ENCODE peak calls at places on chromosome 9, in ten cellular contexts. S is adrenal gland; G is foreskin fibroblast; W is astrocyte of the spinal cord; N is sigmoid colon; H is CD8-positive, alpha-beta T cell; F is HepG2; Z is endothelial cell; B is fibroblast of pulmonary artery; P is glutamatergic neuron. Y is an unnamed sample.

GRCh38 chr9:25716220-25716872 is 38.1 kb upstream of the TUSC1 start:
- DNase-seq in S (peak), G (no peak), W (peak), N (no peak), H (no peak), F (peak), Z (peak), B (peak), P (peak), Y (no peak)

GRCh38 chr9:93223241-93224180 is 39.6 kb downstream of the WNK2 start:
- DNase-seq in S (peak), G (peak), W (peak), N (no peak), H (no peak), F (no peak), Z (no peak), B (peak), P (peak), Y (no peak)

GRCh38 chr9:137370865-137371520 is 52.0 kb downstream of the EXD3 start:
- DNase-seq in S (peak), G (no peak), W (peak), N (peak), H (no peak), F (no peak), Z (no peak), B (no peak), P (peak), Y (no peak)

GRCh38 chr9:134061688-134062371 is 6.0 kb downstream of the BRD3 start:
- DNase-seq in S (no peak), G (no peak), W (no peak), N (peak), H (no peak), F (no peak), Z (no peak), B (no peak), P (peak), Y (no peak)

GRCh38 chr9:83413367-83413766 is 124.8 kb downstream of the FRMD3 start:
- DNase-seq in S (no peak), G (no peak), W (no peak), N (no peak), H (no peak), F (no peak), Z (no peak), B (no peak), P (no peak), Y (no peak)

GRCh38 chr9:132216861-132217655 is 55.2 kb downstream of the NTNG2 start:
- DNase-seq in S (no peak), G (no peak), W (no peak), N (no peak), H (no peak), F (no peak), Z (no peak), B (no peak), P (no peak), Y (no peak)

GRCh38 chr9:113888976-113889375 is 12.9 kb downstream of the ZNF618 start:
- DNase-seq in S (no peak), G (no peak), W (peak), N (no peak), H (no peak), F (no peak), Z (no peak), B (no peak), P (no peak), Y (no peak)

GRCh38 chr9:95981741-95982390 is 106.4 kb downstream of the ERCC6L2 start:
- DNase-seq in S (no peak), G (no peak), W (no peak), N (no peak), H (no peak), F (no peak), Z (no peak), B (no peak), P (no peak), Y (no peak)

GRCh38 chr9:94920439-94920951 is 194.0 kb downstream of the AOPEP start:
- DNase-seq in S (peak), G (peak), W (no peak), N (peak), H (no peak), F (no peak), Z (no peak), B (peak), P (no peak), Y (no peak)

GRCh38 chr9:34010979-34011378 is 37.7 kb downstream of the UBAP2 start:
- DNase-seq in S (no peak), G (peak), W (no peak), N (no peak), H (no peak), F (peak), Z (no peak), B (peak), P (no peak), Y (peak)
- TF ChIP-seq CTCF in S (no peak), G (no peak), W (peak), N (no peak), H (peak), F (no peak), Z (no peak), B (peak), P (peak), Y (peak)

GRCh38 chr9:107969141-107969540 is 479.6 kb upstream of the KLF4 start:
- DNase-seq in S (no peak), G (no peak), W (no peak), N (no peak), H (no peak), F (no peak), Z (no peak), B (no peak), P (no peak), Y (no peak)

GRCh38 chr9:107971241-107971640 is 481.7 kb upstream of the KLF4 start:
- DNase-seq in S (no peak), G (peak), W (no peak), N (no peak), H (no peak), F (no peak), Z (no peak), B (peak), P (no peak), Y (no peak)

GRCh38 chr9:107973451-107973850 is 483.9 kb upstream of the KLF4 start:
- DNase-seq in S (no peak), G (no peak), W (no peak), N (no peak), H (no peak), F (no peak), Z (no peak), B (no peak), P (no peak), Y (no peak)

GRCh38 chr9:107975426-107976010 is 485.9 kb upstream of the KLF4 start:
- DNase-seq in S (no peak), G (peak), W (no peak), N (no peak), H (no peak), F (no peak), Z (no peak), B (peak), P (no peak), Y (no peak)

DNA sequence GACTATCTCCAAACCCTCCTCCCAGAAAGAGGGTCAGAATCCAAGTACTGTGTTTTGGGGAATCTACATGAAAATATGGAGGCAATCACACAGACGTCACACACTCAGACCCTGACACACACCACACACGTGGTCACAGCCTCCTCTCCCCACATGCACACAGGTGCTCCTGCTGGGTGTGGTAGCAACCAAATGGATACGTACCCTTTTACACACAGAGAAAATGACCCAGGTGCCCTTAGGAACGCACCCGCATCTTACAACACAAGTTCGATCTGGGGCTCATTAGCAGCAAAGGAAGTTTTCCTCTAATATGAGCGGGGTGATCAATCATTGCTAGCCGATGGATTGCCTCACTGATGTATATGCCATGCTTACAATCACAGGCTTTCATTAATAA is 480.2 kb upstream of the KLF4 start:
- DNase-seq in S (no peak), G (no peak), W (no peak), N (no peak), H (no peak), F (no peak), Z (no peak), B (no peak), P (no peak), Y (no peak)
- TF ChIP-seq CTCF in S (no peak), G (no peak), W (no peak), N (no peak), H (no peak), F (no peak), Z (no peak), B (no peak), P (no peak), Y (no peak)

DNA sequence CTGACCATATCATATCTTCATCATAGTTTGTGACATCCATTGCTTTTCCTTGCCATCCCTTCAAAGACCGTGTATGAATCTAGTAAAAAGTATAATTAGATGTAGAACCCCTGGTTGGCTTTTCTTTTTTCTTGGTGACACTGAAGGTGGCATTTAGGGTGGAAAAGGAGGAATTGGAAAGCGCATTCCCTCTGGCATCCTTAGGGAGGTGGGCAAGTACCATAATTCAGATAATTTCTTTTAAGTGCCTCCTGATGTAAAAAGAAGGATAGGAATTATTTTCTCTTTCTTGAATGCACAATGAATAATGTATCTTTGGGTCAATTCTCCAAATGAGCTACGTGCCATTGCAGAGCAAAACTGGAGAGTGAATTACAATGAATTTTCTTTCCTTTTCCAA is 73.2 kb upstream of the SMARCA2 start:
- DNase-seq in S (no peak), G (peak), W (no peak), N (no peak), H (no peak), F (no peak), Z (no peak), B (peak), P (no peak), Y (no peak)
- TF ChIP-seq CTCF in S (no peak), G (peak), W (peak), N (no peak), H (no peak), F (no peak), Z (no peak), B (peak), P (no peak), Y (peak)

DNA sequence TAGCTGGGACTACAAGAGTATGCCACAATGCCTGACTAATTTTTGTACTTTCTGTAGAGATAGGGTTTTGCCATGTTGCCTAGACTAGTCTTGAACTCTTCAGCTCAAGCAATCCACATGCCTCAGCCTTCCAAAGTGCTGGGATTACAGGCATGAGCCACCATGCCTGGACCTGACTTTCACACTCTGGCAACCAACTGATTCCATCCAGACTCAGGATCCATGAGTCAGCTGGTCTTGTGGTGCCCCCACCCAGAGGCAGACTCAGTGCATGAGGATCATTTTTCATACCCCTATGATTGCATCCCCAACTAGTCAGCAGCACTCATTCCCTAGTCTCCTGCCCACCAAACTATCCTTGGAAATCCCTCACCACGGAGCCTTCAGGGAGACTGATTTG is 375.9 kb downstream of the ANXA1 start:
- DNase-seq in S (no peak), G (no peak), W (no peak), N (no peak), H (no peak), F (no peak), Z (no peak), B (no peak), P (no peak), Y (no peak)
- TF ChIP-seq CTCF in S (no peak), G (no peak), W (no peak), N (no peak), H (no peak), F (no peak), Z (no peak), B (no peak), P (no peak), Y (no peak)

DNA sequence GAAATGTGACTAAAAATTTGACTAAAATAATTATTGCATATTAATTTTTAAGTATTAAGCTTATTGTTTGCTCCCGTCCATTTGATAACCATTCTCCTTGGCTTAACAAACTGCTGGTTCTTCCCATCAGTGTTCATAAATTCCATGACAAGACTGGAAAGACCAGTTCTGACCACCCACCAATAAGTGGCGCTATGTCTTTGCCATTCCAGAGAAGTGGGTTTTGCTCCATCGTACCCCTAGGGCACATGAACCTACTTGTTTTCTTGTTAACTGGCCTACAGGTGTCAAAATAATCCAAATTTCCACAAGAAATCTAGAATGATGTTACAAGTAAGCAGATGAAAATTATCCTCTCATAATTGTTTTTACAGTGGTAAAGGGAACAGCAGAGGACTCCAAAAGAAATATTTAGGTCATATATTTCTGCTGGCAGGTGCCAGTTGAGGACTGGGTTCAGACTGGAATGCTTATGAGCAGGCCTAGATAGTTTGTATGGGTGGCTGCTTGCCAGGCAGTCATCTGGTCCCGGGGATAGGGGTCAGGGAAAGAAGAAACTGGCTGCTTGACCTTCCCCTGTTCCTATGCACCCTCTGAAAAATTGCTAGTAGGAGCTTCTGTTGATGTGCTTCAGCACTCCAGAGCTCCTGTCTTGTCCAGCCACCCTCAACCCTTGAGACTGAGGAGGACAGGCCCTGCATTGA is 283.1 kb upstream of the ADAMTSL1 start:
- DNase-seq in S (no peak), G (no peak), W (no peak), N (peak), H (no peak), F (no peak), Z (no peak), B (no peak), P (no peak), Y (no peak)
- TF ChIP-seq CTCF in S (no peak), G (no peak), W (no peak), N (no peak), H (no peak), F (peak), Z (no peak), B (no peak), P (no peak), Y (no peak)

GRCh38 chr9:110142868-110143866 is 64.8 kb downstream of the C9orf152 start:
- DNase-seq in S (no peak), G (no peak), W (no peak), N (no peak), H (no peak), F (no peak), Z (no peak), B (no peak), P (no peak), Y (peak)
- TF ChIP-seq CTCF in S (no peak), G (no peak), W (no peak), N (no peak), H (no peak), F (peak), Z (no peak), B (peak), P (no peak), Y (peak)

Y was measured in GM12865.